ENCODE peak calls at places on chromosomes 13 and 19, in four cellular contexts. K is IMR-90, B is H9, D is H1. X is an unnamed sample.

GRCh38 chr19:1131718-1132552 is 28.1 kb downstream of the GPX4 start:
- DNase-seq in D (no peak), K (peak), B (peak), X (peak)

GRCh38 chr13:98286814-98287213 is 109.7 kb upstream of the RNF113B start:
- DNase-seq in B (no peak), D (no peak), K (no peak), X (no peak)

GRCh38 chr19:31253816-31254551 is 95.3 kb downstream of the TSHZ3 start:
- DNase-seq in K (peak), B (no peak), D (no peak), X (peak)

GRCh38 chr19:2475018-2475701 is 767 bp upstream of the GADD45B start:
- DNase-seq in K (peak), B (no peak), D (no peak), X (peak)

GRCh38 chr13:25046985-25047660 is 48.8 kb upstream of the PABPC3 start:
- DNase-seq in D (no peak), B (peak), K (peak), X (peak)

GRCh38 chr19:10362259-10362658 is 18.1 kb downstream of the TYK2 start:
- DNase-seq in K (no peak), D (no peak), B (no peak), X (no peak)

GRCh38 chr19:9721861-9722260 is 46.7 kb downstream of the ZNF846 start:
- DNase-seq in B (peak), K (no peak), D (no peak), X (peak)

GRCh38 chr19:49196527-49197240 is 39.1 kb downstream of the TRPM4 start:
- DNase-seq in B (no peak), K (no peak), D (no peak), X (no peak)

GRCh38 chr19:14072535-14073231 is at the start of gene MISP3:
- DNase-seq in K (no peak), B (no peak), D (no peak), X (no peak)

GRCh38 chr19:55253842-55254624 is 4.8 kb downstream of the PPP6R1 start:
- DNase-seq in B (no peak), D (no peak), K (no peak), X (no peak)

GRCh38 chr19:10086904-10087256 is 763 bp downstream of the SHFL start:
- DNase-seq in K (no peak), B (no peak), D (no peak), X (no peak)

GRCh38 chr13:110509478-110509926 is 52.0 kb downstream of the RAB20 start:
- DNase-seq in K (peak), D (no peak), B (no peak), X (no peak)

GRCh38 chr19:50406156-50406820 is 12.4 kb upstream of the SPIB start:
- DNase-seq in D (no peak), B (no peak), K (no peak), X (no peak)

GRCh38 chr19:18466354-18466753 is 28.4 kb upstream of the ISYNA1 start:
- DNase-seq in B (no peak), K (no peak), D (no peak), X (no peak)

GRCh38 chr19:3478409-3479176 is 1.7 kb downstream of the SMIM24 start:
- DNase-seq in K (no peak), B (peak), D (no peak), X (no peak)

GRCh38 chr19:33194527-33194883 is 375 bp downstream of the LRP3 start:
- DNase-seq in K (no peak), B (no peak), D (no peak), X (no peak)

GRCh38 chr19:37466798-37467607 is at the start of gene ZNF569:
- DNase-seq in B (peak), K (peak), D (peak), X (peak)

GRCh38 chr19:17001603-17002183 is 24.9 kb downstream of the CPAMD8 start:
- DNase-seq in B (no peak), K (no peak), D (no peak), X (peak)

GRCh38 chr19:46717034-46717715 is at the start of gene PRKD2:
- DNase-seq in K (peak), B (peak), D (no peak), X (peak)

GRCh38 chr19:4098493-4098892 is 25.4 kb downstream of the MAP2K2 start:
- DNase-seq in K (no peak), B (no peak), D (no peak), X (no peak)

GRCh38 chr13:40384976-40385857 is 281.2 kb downstream of the FOXO1 start:
- DNase-seq in B (no peak), D (no peak), K (no peak), X (no peak)

GRCh38 chr13:106701810-106702341 is 133.9 kb upstream of the ARGLU1 start:
- DNase-seq in B (no peak), K (no peak), D (no peak), X (no peak)

GRCh38 chr19:18697680-18698079 is 14.2 kb downstream of the CRTC1 start:
- DNase-seq in K (no peak), B (no peak), D (no peak), X (no peak)

GRCh38 chr13:74306496-74306895 is 172.3 kb upstream of the KLF12 start:
- DNase-seq in B (no peak), K (peak), D (no peak), X (peak)

GRCh38 chr13:80802946-80803345 is 462.0 kb upstream of the SPRY2 start:
- DNase-seq in D (no peak), B (no peak), K (no peak), X (peak)

GRCh38 chr13:86684402-86684801 is 885.2 kb upstream of the SLITRK6 start:
- DNase-seq in D (no peak), B (no peak), K (no peak), X (no peak)

GRCh38 chr13:32381539-32381938 is 46.4 kb downstream of the N4BP2L1 start:
- DNase-seq in K (peak), B (peak), D (peak), X (peak)

GRCh38 chr13:110634558-110634957 is 19.2 kb downstream of the NAXD start:
- DNase-seq in D (no peak), B (no peak), K (peak), X (no peak)

GRCh38 chr13:96984061-96984508 is 10.2 kb downstream of the OXGR1 start:
- DNase-seq in K (no peak), B (peak), D (no peak), X (peak)

GRCh38 chr13:76948139-76948538 is at the start of gene ACOD1:
- DNase-seq in D (no peak), B (no peak), K (no peak), X (no peak)

GRCh38 chr13:66343224-66343828 is 886.8 kb downstream of the PCDH9 start:
- DNase-seq in K (no peak), D (no peak), B (no peak), X (peak)
- H3K18ac ChIP-seq in K (no peak), D (no peak), B (no peak), X (no peak)

GRCh38 chr13:82739881-82740280 is 1142.4 kb downstream of the SLITRK1 start:
- DNase-seq in K (peak), B (no peak), D (no peak), X (no peak)

GRCh38 chr13:82740442-82740841 is 1141.8 kb downstream of the SLITRK1 start:
- DNase-seq in K (no peak), D (no peak), B (no peak), X (no peak)
- H3K4ac ChIP-seq in K (peak), D (no peak), B (no peak), X (no peak)

DNA sequence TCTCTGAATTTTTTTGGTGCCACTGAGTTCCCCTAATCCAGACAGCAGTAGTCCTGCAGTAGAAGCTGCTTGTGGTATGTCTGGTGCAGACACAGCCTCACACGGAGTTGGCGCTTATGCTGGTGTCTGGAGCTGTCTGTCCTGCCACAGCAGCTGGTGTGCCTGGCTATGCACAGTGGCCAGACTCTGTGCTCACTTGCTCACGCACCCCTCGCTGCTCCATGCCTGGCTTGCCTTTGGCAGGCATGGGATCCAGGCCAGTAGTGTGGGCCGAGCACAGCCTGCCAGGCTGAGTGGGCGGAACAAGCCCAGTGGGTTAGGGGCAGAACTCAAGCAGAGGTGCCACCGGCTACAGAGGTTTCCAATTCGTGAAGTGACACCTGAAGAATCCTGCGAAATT is 845.9 kb upstream of the PCDH9 start:
- DNase-seq in K (no peak), D (no peak), B (no peak), X (no peak)
- H4K5ac ChIP-seq in K (no peak), D (no peak), B (peak), X (no peak)

DNA sequence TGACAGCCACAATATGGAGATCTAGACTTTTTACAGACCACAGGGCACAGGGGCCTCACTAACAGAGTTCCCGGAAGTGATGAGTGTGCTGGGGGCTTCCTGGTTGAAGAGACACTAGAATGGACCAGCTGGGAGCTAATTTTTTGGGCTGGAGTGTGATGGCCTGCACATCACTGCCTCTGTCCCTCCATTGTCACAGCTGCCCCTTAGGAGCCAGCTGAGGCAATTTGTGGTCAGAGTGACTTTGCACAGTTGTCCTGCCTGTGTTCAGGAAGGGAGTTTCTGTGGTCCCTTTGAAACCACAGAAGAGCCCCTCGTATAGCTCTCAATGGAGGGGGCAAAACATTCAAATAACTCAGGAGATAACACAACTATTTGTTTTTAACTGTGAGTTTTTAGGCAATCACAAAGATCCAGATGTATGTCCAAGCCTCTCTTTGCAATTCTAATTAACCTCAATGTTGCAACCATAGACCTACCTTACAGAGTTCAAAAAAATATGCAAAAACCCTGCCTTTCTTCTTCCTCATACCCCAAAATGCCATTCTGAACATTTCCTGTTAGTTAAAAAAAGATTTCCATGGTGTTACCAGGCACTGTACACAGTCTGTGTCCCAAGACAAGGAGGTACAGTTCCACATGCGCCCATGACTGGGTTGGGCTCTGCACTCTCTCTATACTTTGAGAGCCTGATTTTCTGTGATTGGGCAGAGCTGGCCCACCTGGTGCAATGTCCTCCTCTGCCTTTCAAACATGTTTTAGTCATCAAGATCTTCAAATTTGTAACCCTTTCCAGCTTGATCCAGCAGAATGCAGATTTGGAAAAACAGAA is 2.4 kb downstream of the ALOX5AP start:
- DNase-seq in B (no peak), D (no peak), K (no peak), X (no peak)
- H3K18ac ChIP-seq in B (no peak), D (no peak), K (peak), X (no peak)

X was measured in mesendoderm.